ENCODE peak calls at places on chromosomes 12 and 14, in seven cellular contexts. P is activated CD8-positive, alpha-beta memory T cell treated with anti-CD3 and anti-CD28 coated beads for 4 hours; V is psoas muscle; R is iris pigment epithelial cell; T is WTC11; Q is posterior cingulate gyrus; B is naive thymus-derived CD8-positive, alpha-beta T cell. I is an unnamed sample.

GRCh38 chr14:67514203-67514607 is 18.9 kb upstream of the PLEKHH1 start:
- DNase-seq in Q (peak), V (peak), T (no peak), P (no peak), B (no peak), R (no peak), I (no peak)

GRCh38 chr14:90733139-90733808 is 83.0 kb downstream of the TTC7B start:
- DNase-seq in V (no peak), R (no peak), T (no peak), B (no peak), Q (no peak), P (no peak), I (peak)

GRCh38 chr14:73727181-73727580 is 13.0 kb upstream of the PNMA1 start:
- DNase-seq in P (no peak), B (no peak), R (no peak), T (no peak), Q (no peak), V (no peak), I (no peak)

GRCh38 chr12:77003244-77003643 is 62.1 kb downstream of the E2F7 start:
- DNase-seq in T (no peak), R (no peak), B (no peak), Q (no peak), P (no peak), V (no peak), I (no peak)

GRCh38 chr14:62889354-62889753 is 155.9 kb downstream of the KCNH5 start:
- DNase-seq in T (no peak), B (no peak), R (no peak), V (no peak), P (no peak), Q (no peak), I (no peak)

GRCh38 chr12:16112626-16113560 is 164.6 kb downstream of the SLC15A5 start:
- DNase-seq in R (peak), P (no peak), Q (no peak), V (no peak), T (peak), B (no peak), I (no peak)

GRCh38 chr12:18551703-18552102 is 186.1 kb downstream of the PLCZ1 start:
- DNase-seq in T (no peak), B (no peak), Q (no peak), P (no peak), R (no peak), V (no peak), I (no peak)

GRCh38 chr12:20196767-20197166 is 171.6 kb upstream of the PDE3A start:
- DNase-seq in T (no peak), R (no peak), Q (no peak), B (no peak), P (no peak), V (no peak), I (no peak)

GRCh38 chr12:115320451-115320850 is 636.5 kb upstream of the TBX3 start:
- DNase-seq in P (no peak), T (no peak), R (no peak), B (no peak), Q (no peak), V (no peak), I (no peak)

GRCh38 chr14:22472466-22472865 is 116.6 kb downstream of the DAD1 start:
- DNase-seq in Q (no peak), T (no peak), B (no peak), V (no peak), R (no peak), P (no peak), I (no peak)

GRCh38 chr12:123990512-123990911 is 17.5 kb downstream of the ZNF664 start:
- DNase-seq in R (peak), V (no peak), P (no peak), T (no peak), B (no peak), Q (no peak), I (no peak)

GRCh38 chr12:1328385-1328784 is 266.0 kb downstream of the FBXL14 start:
- DNase-seq in T (no peak), Q (no peak), P (no peak), B (no peak), V (peak), R (no peak), I (no peak)

GRCh38 chr12:63916561-63917476 is 72.3 kb downstream of the SRGAP1 start:
- DNase-seq in V (no peak), P (no peak), R (peak), T (no peak), Q (no peak), B (no peak), I (no peak)

GRCh38 chr12:23611320-23611719 is 338.1 kb downstream of the SOX5 start:
- DNase-seq in V (no peak), Q (no peak), P (no peak), R (peak), B (no peak), T (no peak), I (no peak)

GRCh38 chr12:58481811-58482210 is 438.5 kb downstream of the LRIG3 start:
- DNase-seq in R (no peak), B (no peak), V (no peak), T (no peak), P (no peak), Q (no peak), I (no peak)

GRCh38 chr12:75560167-75560566 is 48.8 kb upstream of the KRR1 start:
- DNase-seq in P (no peak), R (peak), V (no peak), B (no peak), T (no peak), Q (no peak), I (no peak)

GRCh38 chr12:90773526-90773925 is 181.4 kb downstream of the CCER1 start:
- DNase-seq in V (no peak), B (no peak), R (peak), P (no peak), T (no peak), Q (no peak), I (no peak)

GRCh38 chr12:124700810-124701594 is 133.6 kb upstream of the NCOR2 start:
- DNase-seq in B (no peak), R (peak), P (no peak), T (no peak), V (peak), Q (no peak), I (no peak)

GRCh38 chr14:100419856-100420255 is 96.7 kb downstream of the SLC25A47 start:
- DNase-seq in V (no peak), Q (no peak), B (no peak), R (no peak), P (no peak), T (peak), I (no peak)

GRCh38 chr14:63438065-63438757 is 105.0 kb downstream of the PPP2R5E start:
- DNase-seq in B (no peak), V (peak), P (no peak), Q (no peak), R (peak), T (no peak), I (no peak)

GRCh38 chr12:51972424-51972812 is 20.9 kb downstream of the ACVR1B start:
- DNase-seq in R (no peak), V (no peak), T (no peak), B (no peak), Q (no peak), P (no peak), I (no peak)

GRCh38 chr12:99110866-99111265 is 465.8 kb downstream of the APAF1 start:
- DNase-seq in R (no peak), Q (no peak), B (no peak), T (no peak), P (no peak), V (no peak), I (no peak)

GRCh38 chr12:108304633-108305032 is 34.5 kb downstream of the CMKLR1 start:
- DNase-seq in B (no peak), V (no peak), T (peak), R (no peak), P (no peak), Q (no peak), I (no peak)

GRCh38 chr12:131636266-131636665 is 74.6 kb upstream of the SFSWAP start:
- DNase-seq in R (no peak), B (no peak), P (no peak), V (no peak), Q (peak), T (no peak), I (no peak)

GRCh38 chr12:114955414-114956014 is 271.5 kb upstream of the TBX3 start:
- DNase-seq in B (no peak), V (no peak), P (no peak), Q (no peak), T (no peak), R (peak), I (no peak)

GRCh38 chr12:122111070-122111750 is 32.7 kb downstream of the MLXIP start:
- DNase-seq in V (no peak), P (no peak), B (no peak), Q (no peak), T (no peak), R (no peak), I (no peak)

GRCh38 chr12:123024819-123025391 is 44.4 kb downstream of the ARL6IP4 start:
- DNase-seq in Q (peak), R (peak), T (no peak), V (no peak), B (no peak), P (no peak), I (no peak)

GRCh38 chr14:69008411-69008810 is 29.3 kb upstream of the ACTN1 start:
- DNase-seq in T (no peak), V (no peak), R (peak), B (no peak), P (no peak), Q (no peak), I (no peak)

GRCh38 chr12:65808580-65808979 is 15.7 kb upstream of the HMGA2 start:
- DNase-seq in B (no peak), Q (no peak), T (no peak), P (no peak), V (no peak), R (no peak), I (no peak)

GRCh38 chr12:122403115-122403770 is 19.2 kb downstream of the CLIP1 start:
- DNase-seq in P (no peak), Q (no peak), R (no peak), V (no peak), B (no peak), T (no peak), I (no peak)

GRCh38 chr14:96663076-96663475 is 134.1 kb upstream of the VRK1 start:
- DNase-seq in Q (no peak), P (no peak), R (no peak), B (no peak), V (no peak), T (no peak), I (no peak)

GRCh38 chr14:89399594-89400068 is 17.4 kb downstream of the FOXN3 start:
- DNase-seq in V (no peak), R (peak), P (no peak), T (peak), Q (no peak), B (no peak), I (no peak)

GRCh38 chr12:115423546-115423987 is 739.6 kb upstream of the TBX3 start:
- DNase-seq in B (no peak), Q (no peak), P (no peak), V (no peak), T (no peak), R (no peak), I (no peak)